ENCODE peak calls at places on chromosomes 13 and 19, in six cellular contexts. V is PC-3, Z is SK-N-MC, R is neuronal stem cell, E is fibroblast of lung, I is mesendoderm. U is an unnamed sample.
A peak's percentile ranks its signal among the peaks of the same experiment; 100 is the strongest.

GRCh38 chr19:575527-576506 is 3.4 kb downstream of the BSG start:
- DNase-seq in V (peak; percentile 75), Z (no peak), I (no peak), R (no peak), E (peak; percentile 52), U (no peak)

GRCh38 chr13:59680429-59681024 is 483.2 kb downstream of the DIAPH3 start:
- DNase-seq in R (no peak), V (peak; percentile 39), I (peak; percentile 33), Z (no peak), E (peak; percentile 59), U (peak; percentile 7)

GRCh38 chr13:19062801-19063200 is 118.8 kb downstream of the TUBA3C start:
- DNase-seq in I (no peak), Z (no peak), E (no peak), R (no peak), V (no peak), U (no peak)

GRCh38 chr19:6466526-6467248 is 2.6 kb downstream of the CRB3 start:
- DNase-seq in R (no peak), Z (no peak), I (no peak), E (no peak), V (no peak), U (no peak)

GRCh38 chr13:37207646-37208045 is 102.2 kb upstream of the CSNK1A1L start:
- DNase-seq in E (no peak), R (no peak), I (no peak), V (no peak), Z (no peak), U (no peak)

GRCh38 chr13:91228083-91228482 is 119.4 kb upstream of the MIR17HG start:
- DNase-seq in R (no peak), V (no peak), Z (no peak), I (no peak), E (no peak), U (no peak)

GRCh38 chr13:31053098-31053497 is 108.6 kb downstream of the HSPH1 start:
- DNase-seq in Z (no peak), I (no peak), V (peak; percentile 71), R (no peak), E (no peak), U (no peak)

GRCh38 chr13:76229281-76229680 is 593.2 kb downstream of the LMO7 start:
- DNase-seq in E (no peak), V (peak; percentile 31), Z (no peak), I (no peak), R (no peak), U (no peak)

GRCh38 chr19:49301165-49301865 is 23.7 kb downstream of the SLC6A16 start:
- DNase-seq in V (peak; percentile 83), Z (peak; percentile 52), E (peak; percentile 54), R (peak; percentile 67), I (peak; percentile 78), U (peak; percentile 48)

GRCh38 chr13:114034481-114034891 is 60.6 kb upstream of the C13orf46 start:
- DNase-seq in Z (no peak), R (no peak), E (peak; percentile 57), I (no peak), V (no peak), U (no peak)

GRCh38 chr19:36009220-36009619 is 607 bp upstream of the SYNE4 start:
- DNase-seq in E (peak; percentile 48), Z (no peak), R (peak; percentile 55), V (peak; percentile 56), I (peak; percentile 58), U (no peak)

DNA sequence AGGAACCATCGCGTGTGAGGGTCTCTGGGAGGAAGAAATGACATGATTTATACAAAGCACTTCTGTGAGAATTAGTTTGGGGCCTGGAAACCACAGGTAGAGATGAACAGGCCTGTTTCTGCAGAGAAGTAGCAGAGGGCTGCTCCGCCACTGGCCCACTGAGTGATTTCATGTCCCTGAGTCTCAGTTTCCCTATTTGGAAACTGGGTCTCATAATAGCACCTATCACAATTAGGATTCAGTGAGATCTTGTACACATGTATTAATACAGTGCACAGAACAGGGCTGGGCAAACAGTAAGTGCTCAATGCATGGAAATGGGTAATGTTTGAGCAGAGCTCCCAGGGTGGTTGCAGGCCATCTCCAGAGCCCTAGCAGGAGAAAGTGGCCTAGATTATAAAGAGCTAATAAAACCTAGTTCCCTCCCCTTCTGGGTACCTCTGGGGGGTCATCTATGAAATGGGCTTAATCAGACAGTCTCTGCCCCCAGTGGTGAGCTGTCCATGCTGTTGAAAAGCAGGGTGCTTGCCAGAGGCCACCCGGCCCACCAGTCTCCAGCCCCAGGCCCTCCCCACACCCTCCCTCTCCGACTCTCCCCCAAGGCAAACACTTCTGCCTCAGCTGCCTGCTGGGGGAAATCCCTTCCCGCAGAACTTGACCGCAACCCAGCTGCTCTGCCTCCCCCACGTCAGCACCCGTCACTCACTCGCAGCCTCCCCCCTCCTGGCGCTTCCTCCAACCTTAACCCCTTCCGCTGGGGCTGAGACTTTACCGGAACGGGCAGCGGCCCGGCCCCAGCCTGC is 4.5 kb downstream of the BCL3 start:
- DNase-seq in E (peak; percentile 98), V (peak; percentile 87), R (no peak), I (peak; percentile 82), Z (no peak), U (no peak)
- H3K9ac ChIP-seq in E (no peak overlapping the region), V (peak overlapping the region; percentile 94), R (peak overlapping the region; percentile 63), I (peak overlapping the region; percentile 51), Z (no peak overlapping the region), U (peak overlapping the region; percentile 82)

DNA sequence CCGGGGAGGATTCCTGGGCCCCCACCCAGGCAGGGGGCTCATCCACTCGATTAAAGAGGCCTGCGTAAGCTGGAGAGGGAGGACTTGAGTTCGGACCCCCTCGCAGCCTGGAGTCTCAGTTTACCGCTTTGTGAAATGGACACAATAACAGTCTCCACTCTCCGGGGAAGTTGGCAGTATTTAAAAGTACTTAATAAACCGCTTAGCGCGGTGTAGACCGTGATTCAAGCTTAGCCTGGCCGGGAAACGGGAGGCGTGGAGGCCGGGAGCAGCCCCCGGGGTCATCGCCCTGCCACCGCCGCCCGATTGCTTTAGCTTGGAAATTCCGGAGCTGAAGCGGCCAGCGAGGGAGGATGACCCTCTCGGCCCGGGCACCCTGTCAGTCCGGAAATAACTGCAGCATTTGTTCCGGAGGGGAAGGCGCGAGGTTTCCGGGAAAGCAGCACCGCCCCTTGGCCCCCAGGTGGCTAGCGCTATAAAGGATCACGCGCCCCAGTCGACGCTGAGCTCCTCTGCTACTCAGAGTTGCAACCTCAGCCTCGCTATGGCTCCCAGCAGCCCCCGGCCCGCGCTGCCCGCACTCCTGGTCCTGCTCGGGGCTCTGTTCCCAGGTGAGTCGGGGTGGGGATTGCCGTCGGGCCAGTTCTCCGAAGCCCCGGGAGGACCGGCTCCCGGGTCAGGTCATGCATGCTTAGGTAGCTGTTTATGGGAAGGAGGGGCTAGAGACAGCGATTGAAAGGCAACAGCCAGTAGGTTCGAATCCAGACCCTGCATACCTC is at the start of gene ICAM1:
- DNase-seq in V (peak; percentile 70), I (peak; percentile 79), R (no peak), E (peak; percentile 45), Z (no peak), U (no peak)
- H3K9ac ChIP-seq in V (peak within 1 kb of the TSS; percentile 44), I (peak within 1 kb of the TSS; percentile 50), R (peak within 1 kb of the TSS; percentile 70), E (no peak within 1 kb of the TSS), Z (no peak within 1 kb of the TSS), U (peak within 1 kb of the TSS; percentile 50)

DNA sequence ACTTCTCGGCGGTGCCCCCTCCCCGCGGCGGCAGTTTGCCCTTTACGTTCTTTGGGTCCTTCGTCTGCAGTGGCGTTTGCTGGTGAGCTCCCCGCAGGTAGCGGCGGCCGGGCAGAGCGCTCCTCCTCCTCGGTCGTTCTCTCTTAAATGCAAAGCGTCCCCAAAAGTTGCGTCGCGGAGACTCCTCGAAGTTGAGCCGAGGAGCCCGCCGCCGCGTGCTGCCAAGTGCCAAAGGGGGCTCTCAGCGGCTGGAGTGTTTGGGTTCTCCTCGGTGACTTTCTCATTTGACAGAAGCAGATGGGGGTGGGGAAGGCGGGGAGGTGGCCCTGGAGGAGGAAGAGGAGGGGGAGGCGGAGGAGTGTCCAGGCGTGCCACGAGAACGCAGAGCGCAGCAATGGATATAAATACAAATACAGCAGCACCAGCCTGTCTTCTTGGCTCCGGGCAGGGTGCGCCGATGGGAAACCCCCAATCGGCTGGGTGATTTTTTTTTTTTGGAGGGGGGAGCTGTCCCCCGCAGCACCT is at the start of gene SOX21:
- DNase-seq in R (no peak), I (peak; percentile 39), Z (no peak), V (peak; percentile 71), E (peak; percentile 39), U (no peak)
- H3K9ac ChIP-seq in R (peak within 1 kb of the TSS; percentile 98), I (no peak within 1 kb of the TSS), Z (no peak within 1 kb of the TSS), V (peak within 1 kb of the TSS; percentile 91), E (no peak within 1 kb of the TSS), U (no peak within 1 kb of the TSS)

GRCh38 chr13:52414051-52414450 is 8.1 kb upstream of the THSD1 start:
- DNase-seq in V (no peak), Z (no peak), R (no peak), E (no peak), I (no peak), U (no peak)
- H3K9ac ChIP-seq in V (no peak overlapping the region), Z (no peak overlapping the region), R (no peak overlapping the region), E (no peak overlapping the region), I (no peak overlapping the region), U (no peak overlapping the region)

GRCh38 chr19:12955996-12956395 is 1.0 kb downstream of the GADD45GIP1 start:
- DNase-seq in R (no peak), I (no peak), E (no peak), Z (no peak), V (peak; percentile 49), U (no peak)

GRCh38 chr19:12953456-12954149 is 3.4 kb downstream of the GADD45GIP1 start:
- DNase-seq in Z (no peak), E (no peak), V (no peak), I (no peak), R (no peak), U (no peak)

GRCh38 chr19:12949363-12950284 is 4.0 kb downstream of the RAD23A start:
- DNase-seq in I (no peak), R (no peak), E (no peak), Z (no peak), V (no peak), U (no peak)

GRCh38 chr19:12954150-12954962 is 2.7 kb downstream of the GADD45GIP1 start:
- DNase-seq in R (no peak), V (no peak), Z (no peak), E (no peak), I (no peak), U (no peak)

GRCh38 chr19:12952488-12953455 is 4.3 kb downstream of the GADD45GIP1 start:
- DNase-seq in I (no peak), E (peak; percentile 89), V (peak; percentile 60), Z (no peak), R (no peak), U (no peak)
- H3K9ac ChIP-seq in I (no peak overlapping the region), E (peak overlapping the region; percentile 43), V (peak overlapping the region; percentile 51), Z (no peak overlapping the region), R (no peak overlapping the region), U (no peak overlapping the region)

GRCh38 chr19:45901432-45901903 is 945 bp downstream of the MYPOP start:
- DNase-seq in Z (no peak), R (no peak), I (peak; percentile 29), V (no peak), E (peak; percentile 46), U (no peak)
- H3K9ac ChIP-seq in Z (peak overlapping the region; percentile 81), R (peak overlapping the region; percentile 82), I (peak overlapping the region; percentile 75), V (no peak overlapping the region), E (peak overlapping the region; percentile 7), U (no peak overlapping the region)

U was measured in HCT116.